ENCODE peak calls at places on chromosomes 16 and 17, in four cellular contexts. K is OCI-LY7, V is neuronal stem cell, N is uterus. S is an unnamed sample.
A peak's percentile ranks its signal among the peaks of the same experiment; 100 is the strongest.

GRCh38 chr16:30961384-30961783 is 3.8 kb downstream of the SETD1A start:
- DNase-seq in K (no peak), N (no peak), V (no peak), S (no peak)

GRCh38 chr17:7914771-7915610 is 1.1 kb downstream of the RNF227 start:
- DNase-seq in V (no peak), N (peak; percentile 70), K (no peak), S (no peak)

GRCh38 chr17:42072323-42073187 is 22.2 kb upstream of the C17orf113 start:
- DNase-seq in N (no peak), K (peak; percentile 39), V (no peak), S (no peak)

GRCh38 chr17:1485311-1485747 is 7.2 kb downstream of the MYO1C start:
- DNase-seq in K (peak; percentile 52), N (peak; percentile 64), V (peak; percentile 78), S (no peak)

GRCh38 chr16:46927273-46927672 is 43.1 kb downstream of the GPT2 start:
- DNase-seq in V (no peak), N (no peak), K (no peak), S (no peak)

GRCh38 chr17:4934173-4934979 is 2.3 kb downstream of the GP1BA start:
- DNase-seq in K (no peak), V (no peak), N (no peak), S (no peak)

GRCh38 chr17:82444941-82445521 is 5.5 kb downstream of the CYBC1 start:
- DNase-seq in V (no peak), N (no peak), K (no peak), S (no peak)

GRCh38 chr16:88062341-88062861 is 111.2 kb downstream of the BANP start:
- DNase-seq in K (no peak), N (peak; percentile 56), V (peak; percentile 31), S (no peak)

GRCh38 chr17:70137451-70138230 is 31.7 kb upstream of the KCNJ2 start:
- DNase-seq in K (peak; percentile 5), N (peak; percentile 47), V (no peak), S (no peak)

GRCh38 chr17:35002876-35003551 is 22.7 kb downstream of the LIG3 start:
- DNase-seq in N (no peak), V (no peak), K (no peak), S (no peak)

GRCh38 chr17:21215935-21216334 is 2.0 kb upstream of the TMEM11 start:
- DNase-seq in K (no peak), V (no peak), N (no peak), S (no peak)

GRCh38 chr16:49848530-49848929 is 7.4 kb downstream of the ZNF423 start:
- DNase-seq in V (no peak), K (no peak), N (no peak), S (no peak)

GRCh38 chr17:3558603-3559269 is 1.1 kb upstream of the TRPV3 start:
- DNase-seq in K (peak; percentile 91), V (no peak), N (no peak), S (no peak)

GRCh38 chr17:46879101-46879500 is 27.7 kb downstream of the WNT9B start:
- DNase-seq in V (no peak), K (no peak), N (no peak), S (no peak)

GRCh38 chr17:60971515-60972369 is 294.1 kb downstream of the BCAS3 start:
- DNase-seq in K (peak; percentile 25), V (peak; percentile 37), N (peak; percentile 18), S (peak; percentile 29)

GRCh38 chr16:63983401-63983800 is 1138.5 kb downstream of the CDH11 start:
- DNase-seq in V (no peak), N (no peak), K (no peak), S (peak; percentile 25)

GRCh38 chr17:45170976-45171337 is 9.3 kb downstream of the HEXIM2 start:
- DNase-seq in N (peak; percentile 71), K (no peak), V (no peak), S (no peak)

GRCh38 chr16:86392751-86393150 is 117.6 kb upstream of the FOXF1 start:
- DNase-seq in N (no peak), K (no peak), V (no peak), S (no peak)

GRCh38 chr16:396605-397004 is 394 bp upstream of the NME4 start:
- DNase-seq in N (peak; percentile 58), K (no peak), V (no peak), S (no peak)

GRCh38 chr17:11853321-11854151 is 143.7 kb downstream of the ZNF18 start:
- DNase-seq in V (no peak), N (no peak), K (no peak), S (no peak)

GRCh38 chr17:36921131-36921851 is 16.0 kb upstream of the LHX1 start:
- DNase-seq in V (no peak), N (no peak), K (no peak), S (no peak)

GRCh38 chr16:70752381-70752780 is 48.6 kb downstream of the VAC14 start:
- DNase-seq in K (no peak), N (no peak), V (no peak), S (no peak)

GRCh38 chr17:42458497-42459255 is at the start of gene ATP6V0A1:
- DNase-seq in N (peak; percentile 95), V (peak; percentile 76), K (peak; percentile 91), S (peak; percentile 68)

GRCh38 chr17:66493283-66494019 is 191.0 kb downstream of the PRKCA start:
- DNase-seq in N (no peak), V (no peak), K (no peak), S (no peak)

GRCh38 chr17:13702266-13702665 is 100.5 kb upstream of the HS3ST3A1 start:
- DNase-seq in V (no peak), K (no peak), N (no peak), S (no peak)

GRCh38 chr17:52678211-52678610 is 519.7 kb upstream of the CA10 start:
- DNase-seq in N (no peak), K (no peak), V (no peak), S (no peak)

GRCh38 chr17:72125226-72125651 is 4.4 kb downstream of the SOX9 start:
- DNase-seq in V (no peak), K (no peak), N (no peak), S (no peak)

GRCh38 chr16:31452631-31453106 is 6.6 kb upstream of the ARMC5 start:
- DNase-seq in K (no peak), N (no peak), V (no peak), S (no peak)

GRCh38 chr16:49097964-49098363 is 183.7 kb downstream of the CBLN1 start:
- DNase-seq in K (no peak), V (no peak), N (no peak), S (no peak)

GRCh38 chr16:12255473-12255872 is 278.9 kb downstream of the SNX29 start:
- DNase-seq in K (peak; percentile 51), N (no peak), V (no peak), S (no peak)

GRCh38 chr16:67395458-67396158 is 2.3 kb upstream of the TPPP3 start:
- DNase-seq in K (no peak), N (no peak), V (no peak), S (no peak)

GRCh38 chr16:81035975-81036750 is 521 bp downstream of the ATMIN start:
- DNase-seq in N (no peak), V (peak; percentile 17), K (peak; percentile 72), S (no peak)

GRCh38 chr17:66636111-66636510 is 198.8 kb upstream of the CACNG5 start:
- DNase-seq in N (no peak), V (no peak), K (no peak), S (no peak)

GRCh38 chr17:71790791-71791190 is 330.0 kb upstream of the SOX9 start:
- DNase-seq in K (no peak), N (no peak), V (no peak), S (no peak)

GRCh38 chr17:17224137-17224536 is 12.8 kb downstream of the FLCN start:
- DNase-seq in N (no peak), K (no peak), V (no peak), S (no peak)

GRCh38 chr17:1506649-1507254 is 9.7 kb downstream of the INPP5K start:
- DNase-seq in N (no peak), K (no peak), V (no peak), S (no peak)

GRCh38 chr16:8923199-8923598 is 40.5 kb downstream of the USP7 start:
- DNase-seq in N (no peak), V (no peak), K (no peak), S (no peak)

DNA sequence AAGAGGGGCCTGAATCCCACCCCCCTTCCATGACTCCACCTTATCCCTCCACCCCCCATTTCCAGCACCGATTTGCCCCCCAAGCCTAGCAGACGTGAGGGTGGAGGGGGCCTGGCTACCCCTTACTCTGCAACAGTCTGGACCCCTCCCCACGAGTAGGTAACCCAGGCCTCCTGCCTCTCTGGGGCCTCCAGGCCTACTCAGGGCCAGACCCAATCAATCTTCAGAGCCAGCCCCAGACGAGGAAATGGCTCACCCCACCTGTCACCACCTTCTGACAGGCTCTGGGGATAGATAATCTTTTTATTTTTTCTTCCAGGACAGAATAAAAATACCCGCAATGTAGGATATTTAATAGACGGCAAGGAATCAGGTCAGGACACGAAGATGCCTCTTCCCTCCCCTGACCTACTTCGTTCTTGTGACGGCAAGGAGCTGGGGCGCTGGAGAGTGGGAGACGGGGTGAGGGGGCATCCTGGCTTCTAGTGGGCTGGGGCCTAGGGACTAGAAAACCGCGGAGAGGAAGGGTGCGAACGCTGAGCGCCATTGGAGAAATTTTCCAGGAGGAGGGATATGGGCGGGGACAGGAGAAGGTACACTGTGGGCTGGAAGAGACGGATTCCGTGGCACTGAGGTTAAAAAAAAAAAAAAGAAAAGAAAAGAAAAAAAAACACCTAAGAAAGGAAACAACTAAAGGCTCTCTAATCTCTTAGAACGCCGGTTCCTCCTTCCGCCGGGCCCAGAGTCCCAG is 872 bp upstream of the PLXDC1 start:
- DNase-seq in N (peak; percentile 59), K (no peak), V (peak; percentile 37), S (no peak)
- H3K4me3 ChIP-seq in N (peak overlapping the region; percentile 92), K (peak overlapping the region; percentile 76), V (peak overlapping the region; percentile 70), S (peak overlapping the region; percentile 41)

GRCh38 chr16:3468501-3468900 is 25.0 kb downstream of the NAA60 start:
- DNase-seq in K (no peak), V (no peak), N (no peak), S (no peak)
- H3K4me3 ChIP-seq in K (no peak overlapping the region), V (no peak overlapping the region), N (no peak overlapping the region), S (no peak overlapping the region)

DNA sequence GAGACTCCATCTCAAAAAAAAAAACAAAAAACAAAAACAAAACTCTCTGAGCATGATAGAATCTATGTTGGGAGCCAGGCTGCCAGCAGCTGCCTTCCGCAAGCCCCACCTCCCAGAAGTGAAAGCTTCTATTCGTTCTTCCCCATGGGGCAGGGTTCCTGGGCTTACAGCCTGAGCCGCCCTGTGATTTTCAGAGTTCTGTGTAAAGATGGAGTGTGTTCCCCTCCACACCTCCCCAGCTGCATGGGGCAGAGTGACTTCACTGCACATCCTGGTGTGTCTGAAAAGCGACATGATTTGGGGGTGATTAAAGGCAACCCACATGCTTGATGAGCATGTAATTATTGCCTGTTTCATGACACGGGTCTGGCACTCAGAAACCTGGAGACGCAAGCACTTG is 265.7 kb downstream of the ENGASE start:
- DNase-seq in V (no peak), K (peak; percentile 86), N (no peak), S (no peak)
- H3K4me3 ChIP-seq in V (no peak overlapping the region), K (peak overlapping the region; percentile 61), N (no peak overlapping the region), S (no peak overlapping the region)

GRCh38 chr17:81183316-81183715 is 17.3 kb upstream of the AATK start:
- DNase-seq in K (no peak), V (no peak), N (no peak), S (no peak)
- H3K4me3 ChIP-seq in K (no peak overlapping the region), V (no peak overlapping the region), N (no peak overlapping the region), S (no peak overlapping the region)